ENCODE peak calls at places on chromosomes 2 and 18, in six cellular contexts. H is lower lobe of right lung, G is foreskin fibroblast, Z is cardiac fibroblast, A is dorsolateral prefrontal cortex, B is HCT116. W is an unnamed sample.

GRCh38 chr2:3651686-3652516 is 6.1 kb upstream of the ALLC start:
- DNase-seq in H (peak), G (peak), Z (peak), A (peak), B (no peak), W (peak)

GRCh38 chr2:236351966-236352525 is 87.8 kb upstream of the ASB18 start:
- DNase-seq in H (no peak), G (no peak), Z (no peak), A (no peak), B (no peak), W (no peak)

GRCh38 chr18:35837922-35838496 is 134.5 kb upstream of the RMP24 start:
- DNase-seq in H (no peak), G (no peak), Z (no peak), A (no peak), B (no peak), W (no peak)

GRCh38 chr2:239966029-239966847 is 58.9 kb downstream of the NDUFA10 start:
- DNase-seq in H (no peak), G (no peak), Z (no peak), A (no peak), B (no peak), W (no peak)

GRCh38 chr2:163753721-163754120 is 17.9 kb upstream of the FIGN start:
- DNase-seq in H (no peak), G (no peak), Z (no peak), A (no peak), B (no peak), W (no peak)

GRCh38 chr2:47010176-47010575 is 94.6 kb upstream of the MCFD2 start:
- DNase-seq in H (no peak), G (no peak), Z (no peak), A (no peak), B (no peak), W (no peak)

GRCh38 chr2:13227543-13227942 is 510.8 kb downstream of the TRIB2 start:
- DNase-seq in H (no peak), G (no peak), Z (no peak), A (no peak), B (no peak), W (no peak)

GRCh38 chr2:20005891-20006470 is 6.5 kb downstream of the MATN3 start:
- DNase-seq in H (no peak), G (no peak), Z (no peak), A (no peak), B (no peak), W (no peak)

GRCh38 chr18:43139288-43139946 is 23.9 kb upstream of the RIT2 start:
- DNase-seq in H (no peak), G (no peak), Z (no peak), A (no peak), B (no peak), W (no peak)

GRCh38 chr2:136441979-136442378 is 323.4 kb upstream of the THSD7B start:
- DNase-seq in H (no peak), G (no peak), Z (no peak), A (no peak), B (no peak), W (no peak)

GRCh38 chr2:5560981-5561380 is 131.2 kb upstream of the SOX11 start:
- DNase-seq in H (no peak), G (no peak), Z (peak), A (no peak), B (no peak), W (no peak)

GRCh38 chr2:58569460-58570185 is 328.5 kb upstream of the FANCL start:
- DNase-seq in H (no peak), G (peak), Z (no peak), A (no peak), B (no peak), W (peak)

GRCh38 chr18:56869189-56869777 is 218.1 kb downstream of the WDR7 start:
- DNase-seq in H (no peak), G (peak), Z (peak), A (no peak), B (peak), W (peak)

GRCh38 chr18:10010611-10011015 is 96.8 kb downstream of the VAPA start:
- DNase-seq in H (no peak), G (peak), Z (peak), A (no peak), B (no peak), W (no peak)

GRCh38 chr2:65604246-65604645 is 171.8 kb upstream of the SPRED2 start:
- DNase-seq in H (no peak), G (peak), Z (peak), A (no peak), B (no peak), W (no peak)

GRCh38 chr2:112187805-112188596 is 49.8 kb downstream of the FBLN7 start:
- DNase-seq in H (no peak), G (no peak), Z (peak), A (no peak), B (peak), W (no peak)

GRCh38 chr2:152335016-152335850 is at the start of gene FMNL2:
- DNase-seq in H (peak), G (peak), Z (peak), A (peak), B (peak), W (peak)

GRCh38 chr2:102703748-102704147 is 58.1 kb upstream of the TMEM182 start:
- DNase-seq in H (no peak), G (peak), Z (peak), A (no peak), B (peak), W (peak)

GRCh38 chr2:20093263-20094141 is 42.1 kb upstream of the LAPTM4A start:
- DNase-seq in H (no peak), G (peak), Z (peak), A (no peak), B (peak), W (peak)

GRCh38 chr2:177753682-177754475 is 318.7 kb downstream of the PDE11A start:
- DNase-seq in H (peak), G (peak), Z (peak), A (peak), B (peak), W (peak)

GRCh38 chr18:47286776-47287410 is 35.4 kb upstream of the SKOR2 start:
- DNase-seq in H (no peak), G (no peak), Z (no peak), A (no peak), B (no peak), W (no peak)

GRCh38 chr2:144596074-144596871 is 76.4 kb upstream of the ZEB2 start:
- DNase-seq in H (no peak), G (peak), Z (peak), A (no peak), B (no peak), W (no peak)

GRCh38 chr2:222468338-222468737 is 44.0 kb downstream of the SGPP2 start:
- DNase-seq in H (no peak), G (no peak), Z (no peak), A (peak), B (no peak), W (no peak)

GRCh38 chr2:105344704-105345345 is 7.5 kb downstream of the C2orf49 start:
- DNase-seq in H (no peak), G (peak), Z (peak), A (no peak), B (no peak), W (peak)

GRCh38 chr2:213238753-213239591 is 45.3 kb upstream of the SPAG16 start:
- DNase-seq in H (no peak), G (peak), Z (peak), A (no peak), B (peak), W (peak)

GRCh38 chr2:235765181-235765820 is 271.5 kb downstream of the AGAP1 start:
- DNase-seq in H (no peak), G (peak), Z (peak), A (no peak), B (peak), W (no peak)

GRCh38 chr2:45688479-45689298 is 37.2 kb downstream of the PRKCE start:
- DNase-seq in H (no peak), G (no peak), Z (no peak), A (no peak), B (no peak), W (no peak)

GRCh38 chr2:45690223-45690622 is 38.7 kb downstream of the PRKCE start:
- DNase-seq in H (no peak), G (no peak), Z (no peak), A (no peak), B (no peak), W (no peak)

GRCh38 chr2:45692566-45692965 is 41.1 kb downstream of the PRKCE start:
- DNase-seq in H (no peak), G (no peak), Z (no peak), A (no peak), B (no peak), W (no peak)

GRCh38 chr2:45691152-45691551 is 39.7 kb downstream of the PRKCE start:
- DNase-seq in H (no peak), G (no peak), Z (peak), A (no peak), B (no peak), W (no peak)

DNA sequence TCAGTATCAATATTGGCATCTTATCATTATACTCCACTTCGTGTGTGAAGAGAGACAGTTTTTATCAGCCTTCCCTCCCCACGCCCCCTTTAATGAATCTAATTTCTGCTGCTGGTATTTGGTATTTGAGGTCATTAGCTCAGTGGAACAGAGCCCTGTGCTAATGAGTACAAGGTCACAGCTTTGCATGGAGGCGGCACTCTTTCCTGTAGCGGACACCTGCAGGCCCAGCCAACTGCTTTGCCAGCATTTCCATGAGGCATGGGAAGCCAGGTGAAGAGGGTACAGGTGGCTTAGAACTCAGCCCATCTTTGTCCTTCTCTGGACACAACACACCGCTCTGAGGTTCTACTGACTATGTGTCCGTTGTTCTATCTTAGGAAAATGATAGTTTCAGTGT is 40.1 kb downstream of the PRKCE start:
- DNase-seq in H (no peak), G (no peak), Z (no peak), A (peak), B (no peak), W (no peak)
- H3K4me3 ChIP-seq in H (no peak), G (no peak), Z (no peak), A (no peak), B (no peak), W (no peak)

GRCh38 chr18:64992654-64993053 is 758.2 kb upstream of the CDH7 start:
- DNase-seq in H (no peak), G (no peak), Z (no peak), A (no peak), B (no peak), W (no peak)
- H3K4me3 ChIP-seq in H (no peak), G (no peak), Z (no peak), A (no peak), B (no peak), W (no peak)

DNA sequence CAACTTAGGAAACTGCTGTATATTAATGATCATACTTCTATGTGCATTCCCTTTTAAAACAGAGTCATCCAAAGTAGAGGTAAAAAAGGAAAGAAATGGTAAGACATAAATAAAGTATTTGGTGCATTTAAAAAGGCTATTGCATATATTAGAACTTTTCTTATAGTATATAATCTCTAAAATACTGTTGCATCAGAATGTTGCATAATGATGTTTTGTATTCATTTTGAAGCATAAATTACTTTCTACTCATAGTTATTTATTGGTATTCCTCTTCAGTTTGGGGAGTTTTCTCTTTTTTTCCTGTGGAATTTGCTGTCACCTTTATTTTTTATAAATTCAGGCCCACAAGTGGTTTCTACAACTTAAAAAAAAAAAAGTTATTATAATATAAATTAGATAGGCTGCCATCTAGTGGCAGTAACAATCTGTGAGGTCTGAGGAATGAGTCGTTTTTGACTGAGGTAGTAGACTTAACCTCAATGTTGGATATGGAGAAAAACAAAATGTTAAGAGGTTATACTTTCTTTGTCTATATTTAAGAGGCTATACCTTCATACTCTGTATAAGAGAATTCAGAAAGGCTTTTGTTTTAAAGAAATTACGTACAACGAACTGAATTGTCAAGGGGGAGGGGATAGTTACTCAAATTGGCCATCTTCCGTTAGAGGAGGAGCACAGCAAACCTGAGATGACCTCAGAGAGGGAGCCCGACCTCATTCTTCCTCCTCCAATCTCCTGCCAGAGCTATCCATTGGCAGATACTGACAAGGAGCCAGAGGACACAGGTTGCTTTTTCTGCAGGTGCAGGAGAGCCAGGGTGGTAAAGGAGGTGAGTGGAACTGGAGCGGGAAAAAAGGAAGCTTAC is 23.8 kb downstream of the ANKAR start:
- DNase-seq in H (no peak), G (peak), Z (peak), A (peak), B (peak), W (peak)
- H3K4me3 ChIP-seq in H (no peak), G (no peak), Z (no peak), A (no peak), B (no peak), W (no peak)

GRCh38 chr2:8546319-8547283 is 135.3 kb upstream of the ID2 start:
- DNase-seq in H (peak), G (no peak), Z (no peak), A (no peak), B (no peak), W (no peak)
- H3K4me3 ChIP-seq in H (no peak), G (no peak), Z (no peak), A (no peak), B (no peak), W (no peak)

DNA sequence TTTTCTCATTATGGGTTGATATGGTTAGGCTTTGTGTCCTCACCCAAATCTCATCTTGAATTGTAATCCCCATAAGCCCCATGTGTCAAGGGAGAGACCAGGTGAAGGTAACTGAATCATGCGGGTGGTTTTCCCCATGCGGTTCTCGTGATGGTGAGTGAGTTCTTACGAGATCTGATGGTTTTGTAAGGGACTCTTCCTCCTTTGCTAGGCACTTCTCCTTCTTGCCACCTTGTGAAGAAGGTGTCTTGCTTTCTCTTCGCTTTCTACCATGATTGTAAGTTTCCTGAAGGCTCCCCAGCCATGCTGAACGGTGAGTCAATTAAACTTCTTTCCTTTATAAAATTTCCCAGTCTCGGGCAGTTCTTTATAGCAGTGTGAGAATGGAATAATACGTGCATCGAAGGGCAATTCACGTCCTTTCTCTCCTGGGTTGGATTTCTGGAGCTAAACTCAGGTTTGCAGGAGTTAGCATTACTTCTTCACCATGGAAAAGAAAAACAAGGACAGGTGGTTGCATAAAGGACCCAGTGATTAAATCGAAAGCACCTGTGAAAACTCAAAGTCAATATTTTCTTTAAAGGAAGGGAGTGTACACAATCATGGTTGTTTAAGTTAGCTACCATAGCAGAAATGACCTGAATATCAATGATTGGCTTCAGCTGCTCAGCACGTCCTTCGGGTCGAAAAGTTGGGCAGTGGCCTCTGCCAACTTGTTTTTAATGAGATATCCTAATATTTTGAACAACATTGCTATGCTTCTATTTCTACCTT is 54.1 kb downstream of the CDC42EP3 start:
- DNase-seq in H (no peak), G (no peak), Z (no peak), A (no peak), B (no peak), W (no peak)
- H3K4me3 ChIP-seq in H (no peak), G (no peak), Z (no peak), A (no peak), B (no peak), W (no peak)

DNA sequence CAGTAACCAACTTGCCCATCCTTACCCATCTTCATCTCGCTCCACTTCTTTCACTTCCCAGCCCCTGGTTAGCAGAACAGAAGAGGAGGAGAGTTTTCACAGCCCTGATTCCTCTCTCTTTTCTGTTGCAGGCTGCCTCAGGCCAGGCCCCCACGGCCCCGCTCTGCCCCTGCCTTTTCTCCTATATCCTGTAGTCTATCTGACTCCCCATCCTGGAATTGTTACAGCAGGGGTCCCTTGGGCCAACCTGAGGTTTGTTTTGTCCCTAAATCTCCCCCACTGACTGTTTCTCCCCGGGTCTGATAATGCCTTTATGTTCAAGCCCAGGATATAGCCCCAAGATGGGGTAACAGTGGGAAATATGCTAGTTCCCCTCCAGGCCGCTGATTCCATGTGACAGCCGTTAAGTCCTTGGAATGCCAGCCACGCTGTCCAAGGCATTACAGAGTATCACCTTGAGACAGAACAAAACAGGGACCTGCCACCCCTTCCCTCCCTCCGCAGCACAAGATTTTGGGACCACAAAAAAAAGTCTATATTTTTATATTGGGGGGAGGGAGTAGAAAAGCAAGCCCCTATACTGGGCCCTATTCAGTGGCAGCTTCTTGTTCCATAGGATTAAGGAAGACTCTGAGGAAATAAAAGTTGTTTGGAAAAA is 1.4 kb downstream of the OST4 start:
- DNase-seq in H (no peak), G (no peak), Z (no peak), A (no peak), B (no peak), W (no peak)
- H3K4me3 ChIP-seq in H (peak), G (peak), Z (peak), A (peak), B (peak), W (peak)

DNA sequence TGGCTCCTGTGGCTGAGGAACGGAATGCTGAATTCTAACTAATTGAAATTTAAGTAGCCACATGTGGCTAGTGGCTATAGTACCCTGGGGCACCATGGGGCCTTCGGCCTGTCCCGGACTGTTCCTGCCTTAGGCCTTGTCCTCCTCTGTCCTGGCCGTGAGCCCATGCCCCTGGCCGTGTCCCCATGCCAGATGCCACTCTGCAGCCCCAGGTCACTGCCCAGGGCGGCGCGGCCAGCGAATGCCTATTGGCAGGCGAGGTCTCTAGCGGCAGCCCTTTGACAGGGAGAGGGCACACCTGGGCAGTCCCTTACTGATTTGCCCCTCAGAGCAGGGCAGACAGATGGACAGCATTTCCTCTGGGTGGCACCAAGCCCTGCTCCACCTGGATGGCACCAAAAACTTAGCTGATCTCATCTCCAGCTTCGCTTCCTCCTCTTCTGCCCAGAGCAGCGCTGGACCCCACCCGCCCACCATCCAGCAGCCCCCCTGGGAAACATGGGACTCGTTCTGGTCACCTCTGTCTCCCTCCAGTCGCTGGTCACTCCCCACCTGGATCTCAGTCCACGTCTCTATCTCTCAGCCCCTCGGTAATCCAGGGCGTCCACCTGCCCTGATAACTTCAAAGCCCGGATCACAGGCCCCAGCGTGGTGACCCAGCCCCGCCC is 1.1 kb upstream of the DGKD start:
- DNase-seq in H (peak), G (no peak), Z (no peak), A (no peak), B (no peak), W (no peak)
- H3K4me3 ChIP-seq in H (peak), G (no peak), Z (no peak), A (peak), B (peak), W (peak)

DNA sequence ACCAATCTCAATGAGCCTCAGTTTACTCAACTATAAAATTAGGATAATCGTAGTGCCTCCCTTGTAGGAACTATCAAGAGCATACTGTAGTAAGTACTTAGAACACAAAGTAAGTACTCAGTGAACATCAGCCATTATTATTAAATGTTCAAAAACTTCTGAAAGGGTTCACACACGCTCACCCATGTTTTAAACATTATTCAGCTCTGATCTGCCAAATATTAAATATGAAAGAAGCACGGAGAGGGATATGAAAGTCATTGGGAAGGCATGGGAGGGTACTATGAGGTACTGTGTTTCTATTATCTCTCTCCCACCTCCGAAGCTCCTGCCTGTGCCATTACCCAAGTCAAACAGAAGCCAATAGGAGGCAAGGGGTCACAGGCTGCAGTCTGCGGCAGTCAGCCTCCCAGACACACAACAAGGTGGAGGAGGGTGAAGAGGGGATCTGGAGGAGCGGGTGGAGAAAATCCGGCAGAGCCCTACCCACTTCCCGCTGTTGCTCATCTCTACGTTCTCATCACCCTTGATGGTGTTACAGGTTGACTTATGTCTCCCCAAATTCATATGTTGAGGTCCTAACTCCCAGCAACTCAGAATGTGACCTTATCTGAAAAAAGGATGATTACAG is 2.0 kb upstream of the TBC1D8 start:
- DNase-seq in H (no peak), G (no peak), Z (no peak), A (no peak), B (no peak), W (no peak)
- H3K4me3 ChIP-seq in H (no peak), G (no peak), Z (no peak), A (no peak), B (no peak), W (no peak)